ENCODE peak calls at places on chromosomes 4 and X, in seven cellular contexts. U is GM20000, N is EL, L is RCC 7860, W is astrocyte of the spinal cord, C is hypothalamus, A is RPMI8226. F is an unnamed sample.

GRCh38 chrX:140733766-140734342 is 24.3 kb downstream of the LINC00632 start:
- DNase-seq in W (peak), N (peak), L (peak), A (peak), U (peak), C (no peak), F (peak)

GRCh38 chr4:2510351-2511259 is 25.8 kb upstream of the FAM193A start:
- DNase-seq in C (no peak), U (no peak), W (no peak), N (no peak), L (no peak), A (no peak), F (no peak)

GRCh38 chrX:17174671-17175070 is 200.3 kb upstream of the NHS start:
- DNase-seq in W (no peak), U (no peak), A (peak), L (no peak), N (no peak), C (peak), F (no peak)

GRCh38 chr4:79083406-79084010 is 144.3 kb upstream of the PAQR3 start:
- DNase-seq in L (no peak), A (no peak), N (no peak), W (peak), U (no peak), C (no peak), F (no peak)

GRCh38 chr4:94523617-94524016 is 71.9 kb downstream of the PDLIM5 start:
- DNase-seq in W (peak), C (no peak), N (peak), L (no peak), U (no peak), A (no peak), F (no peak)

GRCh38 chr4:40840255-40840984 is 90.7 kb downstream of the NSUN7 start:
- DNase-seq in W (no peak), A (no peak), N (no peak), L (no peak), C (no peak), U (peak), F (no peak)

GRCh38 chr4:145530189-145530588 is 48.5 kb downstream of the SMAD1 start:
- DNase-seq in L (no peak), U (no peak), C (no peak), W (no peak), A (peak), N (no peak), F (no peak)

GRCh38 chrX:39725928-39726619 is 371.7 kb downstream of the BCOR start:
- DNase-seq in N (peak), C (no peak), A (no peak), W (peak), U (no peak), L (peak), F (no peak)

GRCh38 chr4:117284736-117285135 is 199.4 kb upstream of the TRAM1L1 start:
- DNase-seq in C (no peak), W (no peak), N (no peak), A (no peak), L (no peak), U (no peak), F (no peak)

GRCh38 chrX:154738013-154738738 is 12.7 kb downstream of the GAB3 start:
- DNase-seq in C (no peak), A (no peak), L (peak), N (peak), W (peak), U (no peak), F (no peak)

GRCh38 chrX:9566150-9566621 is 101.3 kb downstream of the TBL1X start:
- DNase-seq in U (no peak), L (peak), W (peak), N (peak), A (peak), C (no peak), F (no peak)

GRCh38 chrX:119541188-119541587 is 24.0 kb downstream of the STEEP1 start:
- DNase-seq in W (peak), N (peak), A (no peak), L (peak), C (no peak), U (no peak), F (no peak)

GRCh38 chrX:24241822-24242648 is 71.8 kb downstream of the SUPT20HL2 start:
- DNase-seq in A (peak), L (peak), C (no peak), W (peak), U (peak), N (peak), F (peak)

GRCh38 chr4:183600189-183600685 is 58.7 kb downstream of the RWDD4 start:
- DNase-seq in A (peak), W (no peak), L (no peak), C (no peak), U (no peak), N (no peak), F (peak)

GRCh38 chr4:184358521-184359232 is 115.7 kb downstream of the IRF2 start:
- DNase-seq in N (no peak), L (no peak), W (no peak), U (no peak), C (no peak), A (no peak), F (no peak)

GRCh38 chr4:148926861-148927260 is 484.6 kb upstream of the NR3C2 start:
- DNase-seq in A (peak), C (no peak), N (no peak), L (no peak), U (no peak), W (peak), F (no peak)

GRCh38 chrX:136910565-136911040 is 30.1 kb upstream of the RBMX start:
- DNase-seq in C (no peak), U (no peak), W (peak), A (no peak), L (no peak), N (peak), F (no peak)

GRCh38 chrX:17409566-17410290 is 34.7 kb downstream of the NHS start:
- DNase-seq in C (no peak), W (no peak), L (no peak), A (no peak), U (no peak), N (no peak), F (no peak)

GRCh38 chrX:16479206-16479869 is 170.6 kb upstream of the S100G start:
- DNase-seq in N (peak), W (peak), A (no peak), C (no peak), L (peak), U (no peak), F (no peak)

GRCh38 chrX:69291111-69291510 is 125.9 kb upstream of the PJA1 start:
- DNase-seq in U (no peak), A (no peak), W (no peak), N (no peak), L (no peak), C (no peak), F (no peak)

GRCh38 chrX:132292753-132293152 is 73.5 kb upstream of the RAP2C start:
- DNase-seq in N (peak), U (peak), A (peak), C (no peak), W (peak), L (peak), F (peak)

GRCh38 chr4:61200991-61201526 is 933 bp downstream of the ADGRL3 start:
- DNase-seq in W (peak), N (peak), U (peak), A (no peak), L (no peak), C (no peak), F (no peak)

GRCh38 chr4:1029957-1030520 is 18.6 kb downstream of the FGFRL1 start:
- DNase-seq in N (no peak), A (no peak), L (no peak), U (no peak), C (no peak), W (no peak), F (no peak)

F was measured in Karpas-422.